ENCODE peak calls at places on chromosomes 2 and 18, in seven cellular contexts. T, U, Z, M, L, F and Y are unnamed samples.

GRCh38 chr18:51196811-51197660 is 445 bp downstream of the MEX3C start:
- DNase-seq in T (peak; percentile 54), U (peak; percentile 51), Z (peak; percentile 38), M (peak; percentile 64), L (peak; percentile 25), F (peak; percentile 63), Y (no peak)

GRCh38 chr2:181810823-181811695 is 80.5 kb upstream of the ITPRID2 start:
- DNase-seq in T (peak; percentile 77), U (peak; percentile 93), Z (no peak), M (peak; percentile 36), L (no peak), F (no peak), Y (no peak)

GRCh38 chr2:156663757-156664409 is 227.7 kb downstream of the GPD2 start:
- DNase-seq in T (peak; percentile 7), U (no peak), Z (no peak), M (no peak), L (no peak), F (no peak), Y (no peak)

GRCh38 chr2:174012347-174013309 is 47.5 kb upstream of the SP3 start:
- DNase-seq in T (no peak), U (no peak), Z (peak; percentile 25), M (peak; percentile 66), L (peak; percentile 63), F (peak; percentile 81), Y (peak; percentile 24)

GRCh38 chr18:2303517-2304238 is 267.6 kb downstream of the METTL4 start:
- DNase-seq in T (peak; percentile 61), U (no peak), Z (no peak), M (no peak), L (no peak), F (no peak), Y (no peak)

GRCh38 chr18:9612215-9612830 is 2.0 kb downstream of the PPP4R1 start:
- DNase-seq in T (peak; percentile 52), U (peak; percentile 58), Z (peak; percentile 33), M (peak; percentile 35), L (no peak), F (no peak), Y (no peak)

GRCh38 chr18:57621252-57621607 is 406 bp downstream of the NARS1 start:
- DNase-seq in T (no peak), U (no peak), Z (no peak), M (no peak), L (peak; percentile 3), F (no peak), Y (no peak)

GRCh38 chr18:32440478-32440877 is 30.2 kb downstream of the GAREM1 start:
- DNase-seq in T (no peak), U (no peak), Z (no peak), M (no peak), L (no peak), F (no peak), Y (no peak)

GRCh38 chr2:234102112-234102511 is 51.6 kb downstream of the SPP2 start:
- DNase-seq in T (no peak), U (no peak), Z (no peak), M (peak; percentile 12), L (no peak), F (no peak), Y (no peak)

GRCh38 chr2:112910219-112910618 is 746 bp upstream of the IL37 start:
- DNase-seq in T (no peak), U (no peak), Z (no peak), M (no peak), L (no peak), F (no peak), Y (no peak)

GRCh38 chr2:137367361-137367760 is 596.9 kb upstream of the HNMT start:
- DNase-seq in T (no peak), U (no peak), Z (no peak), M (no peak), L (no peak), F (no peak), Y (no peak)

GRCh38 chr2:13334545-13334944 is 617.8 kb downstream of the TRIB2 start:
- DNase-seq in T (no peak), U (no peak), Z (no peak), M (no peak), L (no peak), F (no peak), Y (no peak)

GRCh38 chr2:30641765-30642341 is 165.4 kb downstream of the CAPN13 start:
- DNase-seq in T (no peak), U (no peak), Z (no peak), M (no peak), L (no peak), F (no peak), Y (no peak)

GRCh38 chr2:234491897-234492296 is 5.0 kb downstream of the ARL4C start:
- DNase-seq in T (no peak), U (no peak), Z (no peak), M (no peak), L (no peak), F (no peak), Y (no peak)

DNA sequence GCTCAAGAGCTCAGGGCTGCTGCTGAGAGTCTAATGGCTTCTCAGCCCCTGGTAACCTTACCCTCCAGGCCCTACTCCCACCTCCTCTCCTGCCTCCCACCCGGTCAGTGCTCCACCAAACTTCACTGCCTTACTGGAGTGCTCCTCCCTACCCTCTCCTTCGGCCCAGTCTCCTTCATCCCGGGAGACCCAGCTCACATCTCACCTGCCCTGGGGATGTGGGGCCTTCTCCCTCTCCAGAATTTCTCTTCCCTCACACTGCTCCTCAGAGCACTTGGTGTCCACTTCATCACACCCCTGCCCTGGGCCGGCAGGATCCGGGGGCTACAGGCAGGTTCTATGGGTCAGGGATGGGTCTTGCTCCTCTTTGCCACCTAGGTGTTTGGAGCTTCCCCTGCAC is 21.6 kb downstream of the PTPN18 start:
- DNase-seq in T (no peak), U (no peak), Z (no peak), M (no peak), L (no peak), F (no peak), Y (no peak)
- H3K4me1 ChIP-seq in T (peaks cover 40% of the 10 kb centered on the region), U (peaks cover 12% of the 10 kb centered on the region), Z (peaks cover 5% of the 10 kb centered on the region), M (peaks cover 29% of the 10 kb centered on the region), L (no peaks in the 10 kb centered on the region), F (peaks cover 3% of the 10 kb centered on the region), Y (peaks cover 7% of the 10 kb centered on the region)

GRCh38 chr2:148814853-148815419 is 60.1 kb upstream of the KIF5C start:
- DNase-seq in T (no peak), U (peak; percentile 29), Z (no peak), M (peak; percentile 20), L (no peak), F (no peak), Y (no peak)

GRCh38 chr2:148812306-148812705 is 62.7 kb upstream of the KIF5C start:
- DNase-seq in T (no peak), U (peak; percentile 51), Z (no peak), M (peak; percentile 41), L (no peak), F (peak; percentile 85), Y (no peak)

GRCh38 chr2:148814143-148814852 is 60.7 kb upstream of the KIF5C start:
- DNase-seq in T (no peak), U (peak; percentile 64), Z (no peak), M (peak; percentile 26), L (no peak), F (no peak), Y (no peak)

GRCh38 chr2:148816176-148816575 is 58.9 kb upstream of the KIF5C start:
- DNase-seq in T (no peak), U (no peak), Z (no peak), M (no peak), L (no peak), F (no peak), Y (no peak)

DNA sequence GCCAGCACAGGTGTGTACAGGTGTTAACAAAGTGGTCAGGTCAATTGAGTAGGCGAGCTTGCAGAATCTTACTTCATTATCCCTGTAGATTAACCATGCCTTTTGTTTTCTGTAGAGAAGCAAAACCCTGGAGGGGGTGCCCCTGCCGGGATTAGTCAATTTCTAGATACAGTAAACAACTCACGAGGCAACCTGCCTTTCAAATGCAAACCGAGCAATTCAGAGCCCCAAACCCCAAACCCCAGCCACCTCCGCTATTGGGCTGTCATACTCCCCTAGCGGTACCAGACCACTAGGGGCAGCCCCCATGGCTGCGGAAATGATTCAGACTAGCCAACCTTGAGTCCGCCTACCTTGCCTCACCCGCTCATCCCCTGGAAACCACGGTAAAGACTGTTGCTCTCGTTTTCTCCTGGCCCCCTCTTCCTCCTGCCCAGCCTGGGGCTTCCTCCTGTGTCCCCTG is 61.4 kb upstream of the KIF5C start:
- DNase-seq in T (peak; percentile 50), U (no peak), Z (peak; percentile 35), M (peak; percentile 25), L (no peak), F (no peak), Y (no peak)
- H3K4me3 ChIP-seq in T (no peak overlapping the region), U (no peak overlapping the region), Z (no peak overlapping the region), M (no peak overlapping the region), L (no peak overlapping the region), F (no peak overlapping the region), Y (no peak overlapping the region)

DNA sequence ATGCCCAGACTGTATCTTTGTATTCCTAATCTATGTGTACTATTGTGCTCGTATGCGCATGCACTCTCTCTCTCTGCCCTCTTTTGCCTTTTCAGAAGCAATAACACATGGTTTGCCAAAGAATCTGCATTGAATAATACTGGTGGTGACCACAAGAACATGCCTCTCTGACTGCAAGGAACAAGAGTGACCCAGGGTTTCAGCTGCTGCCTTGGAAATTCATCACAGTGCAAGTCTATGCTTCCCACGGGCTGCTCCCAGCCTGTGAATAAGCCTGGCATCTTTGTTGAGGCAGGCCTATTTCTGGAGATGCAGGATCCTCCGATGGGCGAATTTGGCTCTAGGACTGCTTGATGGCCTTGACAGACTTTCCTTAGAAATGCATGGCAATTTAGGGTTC is 689.4 kb upstream of the FANCL start:
- DNase-seq in T (no peak), U (peak; percentile 2), Z (no peak), M (no peak), L (no peak), F (no peak), Y (no peak)
- TF ChIP-seq POLR2A in T (no peak), U (no peak), Z (no peak), M (no peak), L (no peak), F (no peak), Y (no peak)

GRCh38 chr2:159156834-159157233 is 129.7 kb downstream of the WDSUB1 start:
- DNase-seq in T (no peak), U (no peak), Z (no peak), M (no peak), L (no peak), F (no peak), Y (no peak)

GRCh38 chr2:159155791-159156190 is 130.7 kb downstream of the WDSUB1 start:
- DNase-seq in T (no peak), U (no peak), Z (no peak), M (no peak), L (no peak), F (no peak), Y (no peak)

GRCh38 chr2:159153463-159153862 is 133.0 kb downstream of the WDSUB1 start:
- DNase-seq in T (no peak), U (no peak), Z (no peak), M (peak; percentile 70), L (no peak), F (no peak), Y (no peak)

GRCh38 chr2:159157361-159158045 is 129.0 kb downstream of the WDSUB1 start:
- DNase-seq in T (no peak), U (peak; percentile 14), Z (no peak), M (no peak), L (no peak), F (no peak), Y (no peak)

DNA sequence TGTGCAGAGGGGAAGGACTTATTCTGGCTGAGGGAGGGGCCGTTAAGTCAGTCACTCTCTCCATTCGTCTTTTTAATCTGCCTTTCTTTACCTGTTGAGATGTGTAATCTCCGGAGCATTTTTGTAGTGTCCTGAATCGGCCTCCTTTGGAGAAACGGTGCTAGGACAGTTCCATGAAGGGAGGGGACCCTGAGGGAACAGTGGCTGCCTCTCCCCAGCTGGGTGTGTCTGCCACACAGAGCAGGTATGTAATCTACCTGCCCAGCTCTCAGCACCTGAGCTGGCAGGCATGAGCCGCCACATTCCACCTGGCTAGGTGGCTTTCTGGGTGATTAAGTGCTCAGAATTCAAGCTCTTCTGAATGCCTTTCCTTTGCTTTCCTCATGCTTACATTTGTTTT is 131.2 kb downstream of the WDSUB1 start:
- DNase-seq in T (no peak), U (no peak), Z (no peak), M (peak; percentile 74), L (no peak), F (no peak), Y (no peak)
- H3K4me1 ChIP-seq in T (peaks cover 4% of the 10 kb centered on the region), U (peaks cover 22% of the 10 kb centered on the region), Z (no peaks in the 10 kb centered on the region), M (peaks cover 66% of the 10 kb centered on the region), L (no peaks in the 10 kb centered on the region), F (peaks cover 2% of the 10 kb centered on the region), Y (peaks cover 28% of the 10 kb centered on the region)